ENCODE peak calls at places on chromosomes 4 and X, in seven cellular contexts. B is coronary artery, Z is astrocyte, X is psoas muscle, J is transverse colon, F is dorsolateral prefrontal cortex, W is RWPE1. S is an unnamed sample.

GRCh38 chr4:47692691-47693090 is 145.2 kb downstream of the CORIN start:
- DNase-seq in X (no peak), F (no peak), W (no peak), J (no peak), B (no peak), Z (no peak), S (no peak)

GRCh38 chrX:32289356-32289755 is 922.0 kb downstream of the DMD start:
- DNase-seq in W (no peak), J (no peak), X (no peak), Z (no peak), B (no peak), F (no peak), S (no peak)

GRCh38 chr4:65624651-65625050 is 45.6 kb downstream of the EPHA5 start:
- DNase-seq in Z (peak), X (no peak), J (no peak), B (no peak), F (no peak), W (no peak), S (no peak)

GRCh38 chr4:78171482-78171881 is 114.4 kb downstream of the FRAS1 start:
- DNase-seq in B (no peak), F (no peak), Z (no peak), J (no peak), X (no peak), W (no peak), S (no peak)

GRCh38 chr4:88697113-88697512 is 516 bp downstream of the NAP1L5 start:
- DNase-seq in Z (peak), J (peak), X (no peak), B (no peak), W (no peak), F (peak), S (no peak)

GRCh38 chr4:128596844-128597243 is 212.7 kb upstream of the JADE1 start:
- DNase-seq in Z (no peak), W (no peak), B (no peak), X (no peak), F (no peak), J (no peak), S (no peak)

GRCh38 chr4:88752754-88753153 is 55.1 kb upstream of the NAP1L5 start:
- DNase-seq in J (no peak), B (no peak), W (no peak), F (no peak), X (no peak), Z (no peak), S (no peak)

GRCh38 chr4:73248416-73248815 is 10.2 kb downstream of the ANKRD17 start:
- DNase-seq in J (no peak), X (no peak), B (no peak), W (no peak), F (no peak), Z (no peak), S (no peak)

GRCh38 chr4:27338530-27338929 is 477.9 kb downstream of the STIM2 start:
- DNase-seq in J (no peak), F (no peak), W (no peak), X (no peak), B (no peak), Z (no peak), S (no peak)

GRCh38 chrX:118569676-118570075 is 74.1 kb downstream of the DOCK11 start:
- DNase-seq in X (no peak), J (no peak), F (no peak), B (no peak), W (no peak), Z (peak), S (no peak)

GRCh38 chr4:46329118-46329976 is 60.6 kb downstream of the GABRA2 start:
- DNase-seq in F (no peak), B (no peak), Z (no peak), X (no peak), W (peak), J (peak), S (peak)
- TF ChIP-seq CTCF in F (peak), B (no peak), Z (peak), X (no peak), W (peak), J (peak), S (peak)

DNA sequence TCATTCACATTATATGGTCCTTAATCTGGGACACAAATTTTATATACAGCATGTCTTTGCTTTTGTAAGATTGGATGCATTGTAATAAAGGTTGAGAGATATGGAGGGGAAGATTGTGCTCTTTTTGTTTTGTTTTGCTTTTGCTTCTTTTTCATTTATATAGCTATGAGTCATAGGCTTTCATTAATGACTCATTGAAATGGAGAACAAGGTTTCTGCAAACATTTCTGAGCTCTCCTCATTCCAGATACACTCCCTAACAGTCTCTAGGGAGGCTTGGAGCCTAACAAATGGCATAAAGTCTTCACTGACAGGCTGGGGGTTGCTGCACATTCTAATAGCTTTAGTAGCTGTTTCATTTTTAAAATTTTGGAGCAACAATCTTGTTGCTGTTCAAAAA is 21.4 kb downstream of the PCDH18 start:
- DNase-seq in F (no peak), B (no peak), W (peak), Z (peak), X (no peak), J (no peak), S (peak)
- H3K27ac ChIP-seq in F (no peak), B (peak), W (peak), Z (peak), X (no peak), J (peak), S (no peak)

GRCh38 chr4:92170340-92170739 is 133.4 kb upstream of the GRID2 start:
- DNase-seq in B (no peak), F (no peak), J (no peak), X (no peak), W (no peak), Z (no peak), S (no peak)

GRCh38 chr4:92172203-92172602 is 131.6 kb upstream of the GRID2 start:
- DNase-seq in Z (no peak), J (no peak), W (peak), X (no peak), F (no peak), B (no peak), S (peak)

DNA sequence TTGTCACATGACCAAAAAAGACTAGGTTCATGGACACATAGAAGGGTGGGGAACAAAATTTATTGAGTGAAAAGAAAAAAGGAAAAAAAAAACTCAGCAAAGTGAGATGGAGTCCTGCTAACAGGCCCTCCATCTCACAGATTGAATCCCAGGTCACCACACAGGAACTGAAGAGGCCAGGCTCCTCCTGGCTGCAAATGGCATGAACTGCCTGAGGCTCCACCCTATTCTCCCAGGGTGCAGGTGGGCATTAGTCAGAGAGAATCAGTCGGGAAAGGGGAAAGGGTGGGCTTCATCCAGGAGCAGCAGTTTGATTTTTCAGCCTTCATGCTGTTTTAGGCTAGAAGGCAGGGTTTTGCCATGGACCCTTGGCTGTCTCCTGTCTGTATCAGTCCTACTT is 128.5 kb upstream of the GRID2 start:
- DNase-seq in Z (no peak), W (no peak), F (no peak), X (no peak), B (no peak), J (no peak), S (no peak)
- TF ChIP-seq CTCF in Z (no peak), W (no peak), F (no peak), X (no peak), B (no peak), J (peak), S (peak)

GRCh38 chr4:184808719-184809062 is 17.1 kb downstream of the ACSL1 start:
- DNase-seq in Z (no peak), X (no peak), F (no peak), B (no peak), W (no peak), J (no peak), S (no peak)
- H3K27ac ChIP-seq in Z (no peak), X (peak), F (peak), B (no peak), W (peak), J (no peak), S (no peak)

GRCh38 chr4:51880016-51880915 is 37.3 kb downstream of the DCUN1D4 start:
- DNase-seq in X (no peak), B (no peak), W (no peak), Z (no peak), J (no peak), F (no peak), S (no peak)

GRCh38 chr4:51890760-51891159 is 47.8 kb downstream of the DCUN1D4 start:
- DNase-seq in J (no peak), F (no peak), W (no peak), X (no peak), B (no peak), Z (no peak), S (no peak)

GRCh38 chr4:51884055-51884454 is 41.1 kb downstream of the DCUN1D4 start:
- DNase-seq in J (no peak), F (no peak), B (no peak), W (no peak), Z (no peak), X (no peak), S (no peak)

GRCh38 chr4:51884606-51885005 is 41.7 kb downstream of the DCUN1D4 start:
- DNase-seq in J (no peak), F (no peak), W (no peak), B (no peak), Z (no peak), X (no peak), S (no peak)

GRCh38 chr4:51885371-51885770 is 42.4 kb downstream of the DCUN1D4 start:
- DNase-seq in Z (peak), W (peak), B (no peak), F (no peak), X (no peak), J (no peak), S (peak)
- TF ChIP-seq CTCF in Z (peak), W (peak), B (peak), F (no peak), X (peak), J (peak), S (peak)

DNA sequence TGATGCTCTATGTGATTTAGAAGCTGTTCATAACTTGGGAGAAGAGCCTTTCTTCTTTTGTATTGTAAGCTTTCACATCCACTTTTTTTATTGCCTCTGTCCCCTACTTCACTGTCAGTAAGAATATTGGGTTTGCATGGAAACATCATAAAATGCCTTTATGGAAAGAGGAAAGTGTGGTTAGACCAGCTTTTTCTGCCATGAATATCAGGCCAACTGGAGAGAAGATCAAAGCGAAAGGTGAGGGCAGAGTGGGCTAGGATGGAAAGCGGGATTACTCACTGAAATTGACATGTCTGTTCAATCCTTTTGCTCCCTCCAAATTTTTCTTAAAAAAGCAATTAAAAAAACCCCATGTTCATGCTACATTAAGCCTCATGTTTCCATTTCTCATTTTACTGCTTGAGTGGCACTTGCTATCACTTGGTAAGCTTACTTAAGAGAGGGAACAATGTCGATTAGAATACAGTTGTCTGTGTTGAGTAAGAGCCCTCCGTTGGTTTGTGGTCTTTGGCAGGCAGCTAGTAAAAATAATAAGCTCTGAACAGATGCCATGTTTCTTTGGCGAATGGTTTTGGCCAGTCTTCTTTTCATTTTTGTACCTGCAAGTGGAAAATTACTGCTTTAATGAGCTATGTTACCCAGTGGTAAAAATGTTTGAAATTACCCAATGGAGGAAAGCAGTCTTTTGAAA is 35.9 kb downstream of the SUPT20HL1 start:
- DNase-seq in J (no peak), W (no peak), F (no peak), X (no peak), B (no peak), Z (peak), S (no peak)
- H3K27ac ChIP-seq in J (peak), W (no peak), F (peak), X (no peak), B (peak), Z (peak), S (no peak)

GRCh38 chr4:54683616-54684346 is 26.0 kb downstream of the KIT start:
- DNase-seq in X (no peak), F (no peak), Z (no peak), B (no peak), W (peak), J (no peak), S (no peak)
- TF ChIP-seq CTCF in X (no peak), F (no peak), Z (no peak), B (no peak), W (no peak), J (no peak), S (peak)

S was measured in foreskin keratinocyte.